ENCODE peak calls at places on chromosomes 6 and 20, in seven cellular contexts. One of them, this sample, is unnamed. For H3K4me1, the result is how much of the 10 kb centered on the place peaks cover.

GRCh38 chr6:158361961-158362634 is 49.8 kb downstream of the TULP4 start:
- DNase-seq in body of pancreas: no peak
- DNase-seq in left lung: no peak
- DNase-seq in hepatocyte: no peak
- DNase-seq in pancreas: no peak
- DNase-seq in cardiac muscle cell: peak
- DNase-seq in gastrocnemius medialis: no peak
- DNase-seq in this sample: no peak

GRCh38 chr6:42375905-42376304 is 75.8 kb downstream of the TRERF1 start:
- DNase-seq in pancreas: no peak
- DNase-seq in cardiac muscle cell: no peak
- DNase-seq in gastrocnemius medialis: no peak
- DNase-seq in body of pancreas: no peak
- DNase-seq in left lung: no peak
- DNase-seq in hepatocyte: no peak
- DNase-seq in this sample: no peak

GRCh38 chr6:131823276-131823902 is 15.6 kb downstream of the ENPP1 start:
- DNase-seq in gastrocnemius medialis: no peak
- DNase-seq in pancreas: no peak
- DNase-seq in body of pancreas: no peak
- DNase-seq in left lung: no peak
- DNase-seq in hepatocyte: no peak
- DNase-seq in cardiac muscle cell: no peak
- DNase-seq in this sample: no peak

GRCh38 chr20:64168381-64169088 is 4.3 kb downstream of the MYT1 start:
- DNase-seq in cardiac muscle cell: no peak
- DNase-seq in hepatocyte: no peak
- DNase-seq in left lung: no peak
- DNase-seq in pancreas: no peak
- DNase-seq in gastrocnemius medialis: no peak
- DNase-seq in body of pancreas: no peak
- DNase-seq in this sample: no peak

GRCh38 chr6:75991941-75992340 is 80.5 kb downstream of the IMPG1 start:
- DNase-seq in gastrocnemius medialis: no peak
- DNase-seq in hepatocyte: no peak
- DNase-seq in cardiac muscle cell: no peak
- DNase-seq in body of pancreas: no peak
- DNase-seq in pancreas: no peak
- DNase-seq in left lung: no peak
- DNase-seq in this sample: no peak

GRCh38 chr6:34791842-34792604 is at the start of gene BLTP3A:
- DNase-seq in body of pancreas: peak
- DNase-seq in cardiac muscle cell: peak
- DNase-seq in pancreas: peak
- DNase-seq in gastrocnemius medialis: peak
- DNase-seq in hepatocyte: peak
- DNase-seq in left lung: peak
- DNase-seq in this sample: peak

GRCh38 chr20:61424628-61425420 is 172.8 kb downstream of the CDH4 start:
- DNase-seq in gastrocnemius medialis: no peak
- DNase-seq in left lung: no peak
- DNase-seq in pancreas: no peak
- DNase-seq in hepatocyte: no peak
- DNase-seq in body of pancreas: no peak
- DNase-seq in cardiac muscle cell: no peak
- DNase-seq in this sample: no peak

GRCh38 chr6:159797554-159797953 is 2.5 kb upstream of the PNLDC1 start:
- DNase-seq in hepatocyte: no peak
- DNase-seq in gastrocnemius medialis: no peak
- DNase-seq in pancreas: no peak
- DNase-seq in body of pancreas: no peak
- DNase-seq in left lung: no peak
- DNase-seq in cardiac muscle cell: no peak
- DNase-seq in this sample: no peak

GRCh38 chr6:47420394-47421371 is 56.9 kb upstream of the CD2AP start:
- DNase-seq in left lung: no peak
- DNase-seq in cardiac muscle cell: peak
- DNase-seq in pancreas: peak
- DNase-seq in body of pancreas: peak
- DNase-seq in gastrocnemius medialis: no peak
- DNase-seq in hepatocyte: peak
- DNase-seq in this sample: no peak

GRCh38 chr20:61668064-61668463 is 397.6 kb downstream of the TAF4 start:
- DNase-seq in left lung: no peak
- DNase-seq in body of pancreas: no peak
- DNase-seq in cardiac muscle cell: no peak
- DNase-seq in gastrocnemius medialis: no peak
- DNase-seq in pancreas: no peak
- DNase-seq in hepatocyte: no peak
- DNase-seq in this sample: no peak

GRCh38 chr20:22794200-22794599 is 209.8 kb upstream of the FOXA2 start:
- DNase-seq in hepatocyte: peak
- DNase-seq in body of pancreas: no peak
- DNase-seq in pancreas: no peak
- DNase-seq in gastrocnemius medialis: no peak
- DNase-seq in left lung: no peak
- DNase-seq in cardiac muscle cell: no peak
- DNase-seq in this sample: no peak

GRCh38 chr20:63290677-63291472 is 2.1 kb upstream of the COL20A1 start:
- DNase-seq in gastrocnemius medialis: no peak
- DNase-seq in body of pancreas: peak
- DNase-seq in left lung: no peak
- DNase-seq in pancreas: no peak
- DNase-seq in hepatocyte: peak
- DNase-seq in cardiac muscle cell: peak
- DNase-seq in this sample: no peak

GRCh38 chr6:121247386-121247785 is 86.9 kb downstream of the TBC1D32 start:
- DNase-seq in left lung: no peak
- DNase-seq in hepatocyte: no peak
- DNase-seq in gastrocnemius medialis: no peak
- DNase-seq in body of pancreas: no peak
- DNase-seq in pancreas: no peak
- DNase-seq in cardiac muscle cell: peak
- DNase-seq in this sample: no peak

GRCh38 chr20:32205502-32206382 is 1.8 kb downstream of the PLAGL2 start:
- DNase-seq in left lung: no peak
- DNase-seq in pancreas: no peak
- DNase-seq in gastrocnemius medialis: no peak
- DNase-seq in body of pancreas: no peak
- DNase-seq in hepatocyte: peak
- DNase-seq in cardiac muscle cell: peak
- DNase-seq in this sample: no peak

GRCh38 chr20:32201296-32201976 is 6.1 kb downstream of the PLAGL2 start:
- DNase-seq in gastrocnemius medialis: no peak
- DNase-seq in pancreas: no peak
- DNase-seq in cardiac muscle cell: no peak
- DNase-seq in hepatocyte: no peak
- DNase-seq in body of pancreas: no peak
- DNase-seq in left lung: no peak
- DNase-seq in this sample: no peak

GRCh38 chr20:32201977-32202363 is 5.6 kb downstream of the PLAGL2 start:
- DNase-seq in left lung: no peak
- DNase-seq in gastrocnemius medialis: no peak
- DNase-seq in pancreas: no peak
- DNase-seq in body of pancreas: no peak
- DNase-seq in cardiac muscle cell: peak
- DNase-seq in hepatocyte: no peak
- DNase-seq in this sample: no peak

GRCh38 chr20:32204485-32205115 is 2.9 kb downstream of the PLAGL2 start:
- DNase-seq in gastrocnemius medialis: no peak
- DNase-seq in cardiac muscle cell: no peak
- DNase-seq in body of pancreas: no peak
- DNase-seq in hepatocyte: peak
- DNase-seq in left lung: no peak
- DNase-seq in pancreas: no peak
- DNase-seq in this sample: no peak

DNA sequence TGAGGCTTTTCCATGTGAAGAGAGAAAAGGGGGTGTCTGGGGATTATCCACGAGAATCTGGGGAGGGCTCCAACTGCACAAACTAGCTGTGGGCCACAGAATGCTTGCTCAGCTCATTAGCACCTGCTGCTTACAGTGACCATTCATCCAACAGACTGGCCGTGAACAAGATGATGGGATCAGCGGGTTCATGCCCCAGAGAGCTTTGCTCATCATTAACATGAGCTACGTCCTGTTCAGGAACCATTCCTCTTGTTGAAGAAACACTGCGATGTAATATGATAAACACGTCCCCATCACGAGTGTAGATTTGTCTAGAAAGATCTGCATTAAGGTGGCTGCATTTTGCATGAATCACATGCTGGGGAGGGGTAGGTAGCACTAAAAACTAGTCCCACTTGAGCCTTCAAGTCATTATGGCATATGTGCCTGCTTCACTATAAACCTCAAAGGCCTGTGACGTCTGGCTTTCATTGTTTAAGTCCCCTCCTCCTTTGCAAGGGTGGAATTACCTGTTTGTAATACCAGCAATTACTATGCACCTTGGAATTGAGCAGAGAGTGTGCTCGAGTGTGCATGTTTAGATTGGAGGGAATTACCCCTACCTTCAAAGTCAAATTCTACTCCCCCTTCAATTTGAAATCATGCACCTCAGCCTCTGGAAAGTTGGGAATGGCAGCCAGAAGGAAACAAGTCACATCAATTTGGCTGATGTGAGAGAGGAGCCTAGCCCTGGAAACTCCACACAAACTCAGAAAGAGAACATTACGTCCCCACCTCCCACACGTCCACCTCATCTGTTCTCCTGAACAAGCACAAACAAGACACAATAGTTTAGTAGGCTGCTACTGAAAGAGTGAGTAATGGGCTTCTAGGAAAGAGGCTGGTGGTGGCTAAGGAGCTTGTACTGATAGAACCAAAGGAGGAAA is 3.7 kb downstream of the PLAGL2 start:
- DNase-seq in hepatocyte: peak
- DNase-seq in body of pancreas: no peak
- DNase-seq in left lung: no peak
- DNase-seq in gastrocnemius medialis: peak
- DNase-seq in pancreas: no peak
- DNase-seq in cardiac muscle cell: peak
- DNase-seq in this sample: no peak
- H3K4me3 ChIP-seq in hepatocyte: peak
- H3K4me3 ChIP-seq in body of pancreas: no peak
- H3K4me3 ChIP-seq in left lung: no peak
- H3K4me3 ChIP-seq in gastrocnemius medialis: no peak
- H3K4me3 ChIP-seq in pancreas: no peak
- H3K4me3 ChIP-seq in cardiac muscle cell: peak
- H3K4me3 ChIP-seq in this sample: no peak

GRCh38 chr20:5148581-5148980 is 21.8 kb downstream of the CDS2 start:
- DNase-seq in left lung: no peak
- DNase-seq in cardiac muscle cell: no peak
- DNase-seq in hepatocyte: no peak
- DNase-seq in body of pancreas: no peak
- DNase-seq in gastrocnemius medialis: no peak
- DNase-seq in pancreas: no peak
- DNase-seq in this sample: no peak
- H3K4me1 ChIP-seq in left lung: under half
- H3K4me1 ChIP-seq in cardiac muscle cell: under half
- H3K4me1 ChIP-seq in hepatocyte: under half
- H3K4me1 ChIP-seq in body of pancreas: under half
- H3K4me1 ChIP-seq in gastrocnemius medialis: under half
- H3K4me1 ChIP-seq in pancreas: under half
- H3K4me1 ChIP-seq in this sample: half or more

GRCh38 chr20:58691773-58692578 is 624 bp upstream of the NPEPL1 start:
- DNase-seq in cardiac muscle cell: peak
- DNase-seq in gastrocnemius medialis: peak
- DNase-seq in pancreas: peak
- DNase-seq in body of pancreas: peak
- DNase-seq in left lung: peak
- DNase-seq in hepatocyte: no peak
- DNase-seq in this sample: no peak

GRCh38 chr20:58691405-58691772 is 1.2 kb upstream of the NPEPL1 start:
- DNase-seq in pancreas: no peak
- DNase-seq in body of pancreas: no peak
- DNase-seq in gastrocnemius medialis: no peak
- DNase-seq in cardiac muscle cell: peak
- DNase-seq in left lung: no peak
- DNase-seq in hepatocyte: no peak
- DNase-seq in this sample: no peak

GRCh38 chr20:58694241-58695083 is 1.9 kb downstream of the NPEPL1 start:
- DNase-seq in body of pancreas: no peak
- DNase-seq in left lung: no peak
- DNase-seq in pancreas: peak
- DNase-seq in cardiac muscle cell: no peak
- DNase-seq in hepatocyte: no peak
- DNase-seq in gastrocnemius medialis: no peak
- DNase-seq in this sample: no peak

GRCh38 chr20:58693226-58694006 is 816 bp downstream of the NPEPL1 start:
- DNase-seq in gastrocnemius medialis: no peak
- DNase-seq in cardiac muscle cell: no peak
- DNase-seq in hepatocyte: no peak
- DNase-seq in left lung: no peak
- DNase-seq in body of pancreas: peak
- DNase-seq in pancreas: peak
- DNase-seq in this sample: no peak

DNA sequence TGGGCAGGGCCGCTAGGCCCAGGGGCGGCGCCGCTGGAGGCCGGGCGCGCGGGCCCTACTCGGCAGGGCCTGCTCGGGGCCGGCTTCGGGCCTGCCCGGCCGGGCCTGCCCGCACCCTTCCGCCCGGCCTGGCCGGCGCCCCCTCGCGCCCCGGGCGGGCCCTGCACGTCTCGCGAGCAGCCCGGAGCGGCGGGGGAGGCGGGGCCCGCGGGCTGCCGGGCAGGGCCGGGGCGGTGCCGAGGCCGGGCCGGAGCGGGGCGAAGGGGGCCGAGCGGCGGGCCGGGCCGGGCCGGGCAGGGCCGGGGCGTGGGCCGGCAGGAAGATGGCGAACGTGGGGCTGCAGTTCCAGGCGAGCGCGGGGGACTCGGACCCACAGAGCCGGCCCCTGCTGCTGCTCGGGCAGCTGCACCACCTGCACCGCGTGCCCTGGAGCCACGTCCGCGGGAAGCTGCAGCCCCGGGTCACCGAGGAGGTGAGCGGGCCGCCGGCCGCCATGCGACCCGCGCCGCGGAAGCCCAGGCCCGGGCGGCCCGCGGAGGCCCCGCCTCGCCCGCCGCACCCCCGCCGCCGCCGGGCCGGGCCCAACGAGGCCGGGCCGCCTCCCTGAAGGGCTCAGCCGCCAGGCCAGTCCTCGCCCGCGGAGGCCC is at the start of gene NPEPL1:
- DNase-seq in cardiac muscle cell: peak
- DNase-seq in gastrocnemius medialis: no peak
- DNase-seq in hepatocyte: peak
- DNase-seq in pancreas: peak
- DNase-seq in body of pancreas: peak
- DNase-seq in left lung: peak
- DNase-seq in this sample: no peak
- TF ChIP-seq CTCF in cardiac muscle cell: peak
- TF ChIP-seq CTCF in gastrocnemius medialis: peak
- TF ChIP-seq CTCF in hepatocyte: no peak
- TF ChIP-seq CTCF in pancreas: no peak
- TF ChIP-seq CTCF in body of pancreas: peak
- TF ChIP-seq CTCF in left lung: no peak
- TF ChIP-seq CTCF in this sample: no peak

DNA sequence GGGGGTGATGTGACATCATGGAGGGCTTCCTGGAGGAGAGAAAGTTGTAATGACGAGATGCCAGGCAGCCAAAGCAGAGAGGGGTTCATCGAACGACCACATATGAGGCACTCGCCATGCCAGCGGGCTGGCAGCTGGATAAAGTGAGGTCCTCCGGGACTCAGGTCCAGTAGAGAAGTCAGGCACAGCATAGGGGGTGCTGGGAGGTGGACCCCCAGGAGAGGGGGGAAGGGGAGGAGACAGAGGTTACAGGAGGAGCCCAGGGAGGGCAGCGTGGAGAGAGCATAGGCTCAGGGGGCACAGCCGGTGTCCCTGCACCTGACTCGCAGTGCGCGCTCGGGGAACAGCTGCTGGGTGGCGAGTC is 174.7 kb downstream of the BMP7 start:
- DNase-seq in gastrocnemius medialis: no peak
- DNase-seq in body of pancreas: no peak
- DNase-seq in left lung: no peak
- DNase-seq in hepatocyte: no peak
- DNase-seq in pancreas: no peak
- DNase-seq in cardiac muscle cell: no peak
- DNase-seq in this sample: no peak
- H3K4me3 ChIP-seq in gastrocnemius medialis: no peak
- H3K4me3 ChIP-seq in body of pancreas: no peak
- H3K4me3 ChIP-seq in left lung: no peak
- H3K4me3 ChIP-seq in hepatocyte: no peak
- H3K4me3 ChIP-seq in pancreas: no peak
- H3K4me3 ChIP-seq in cardiac muscle cell: no peak
- H3K4me3 ChIP-seq in this sample: no peak